ENCODE peak calls at places on chromosome 13, in six cellular contexts. S is H9, H is IMR-90, P is H1, G is mesenchymal stem cell, Q is trophoblast cell. V is an unnamed sample.

GRCh38 chr13:85608255-85608829 is 190.9 kb downstream of the SLITRK6 start:
- DNase-seq in S (peak), H (no peak), P (peak), G (no peak), Q (no peak), V (no peak)

GRCh38 chr13:76696370-76696769 is 189.8 kb downstream of the KCTD12 start:
- DNase-seq in S (no peak), H (peak), P (no peak), G (peak), Q (no peak), V (no peak)

GRCh38 chr13:93290503-93290902 is 63.9 kb downstream of the GPC6 start:
- DNase-seq in S (no peak), H (peak), P (no peak), G (peak), Q (no peak), V (no peak)

GRCh38 chr13:44620057-44620456 is 43.9 kb upstream of the TSC22D1 start:
- DNase-seq in S (no peak), H (peak), P (no peak), G (peak), Q (no peak), V (no peak)

GRCh38 chr13:30463820-30464495 is 1.8 kb downstream of the HMGB1 start:
- DNase-seq in S (no peak), H (peak), P (no peak), G (peak), Q (peak), V (no peak)

GRCh38 chr13:99743079-99743478 is 228.5 kb downstream of the ZIC5 start:
- DNase-seq in S (no peak), H (no peak), P (no peak), G (no peak), Q (no peak), V (no peak)

GRCh38 chr13:80195649-80196048 is 145.3 kb downstream of the SPRY2 start:
- DNase-seq in S (no peak), H (no peak), P (no peak), G (no peak), Q (no peak), V (no peak)

GRCh38 chr13:101817898-101818297 is 365.4 kb downstream of the ITGBL1 start:
- DNase-seq in S (no peak), H (no peak), P (no peak), G (no peak), Q (no peak), V (no peak)

GRCh38 chr13:29448124-29448685 is 147.3 kb downstream of the SLC7A1 start:
- DNase-seq in S (no peak), H (no peak), P (no peak), G (no peak), Q (no peak), V (no peak)

GRCh38 chr13:44311011-44311481 is 62.6 kb upstream of the SERP2 start:
- DNase-seq in S (no peak), H (peak), P (no peak), G (no peak), Q (no peak), V (no peak)

GRCh38 chr13:40762849-40763248 is 8.1 kb downstream of the MRPS31 start:
- DNase-seq in S (no peak), H (peak), P (no peak), G (no peak), Q (no peak), V (no peak)

GRCh38 chr13:77506874-77507273 is 28.6 kb upstream of the SCEL start:
- DNase-seq in S (no peak), H (no peak), P (no peak), G (peak), Q (no peak), V (no peak)

GRCh38 chr13:30605052-30605451 is 12.7 kb upstream of the USPL1 start:
- DNase-seq in S (no peak), H (no peak), P (no peak), G (no peak), Q (no peak), V (no peak)

GRCh38 chr13:41960700-41961697 is at the start of gene VWA8:
- DNase-seq in S (peak), H (peak), P (peak), G (peak), Q (peak), V (peak)

GRCh38 chr13:69291292-69291906 is 816.2 kb upstream of the ATXN8OS start:
- DNase-seq in S (no peak), H (no peak), P (no peak), G (no peak), Q (no peak), V (no peak)

DNA sequence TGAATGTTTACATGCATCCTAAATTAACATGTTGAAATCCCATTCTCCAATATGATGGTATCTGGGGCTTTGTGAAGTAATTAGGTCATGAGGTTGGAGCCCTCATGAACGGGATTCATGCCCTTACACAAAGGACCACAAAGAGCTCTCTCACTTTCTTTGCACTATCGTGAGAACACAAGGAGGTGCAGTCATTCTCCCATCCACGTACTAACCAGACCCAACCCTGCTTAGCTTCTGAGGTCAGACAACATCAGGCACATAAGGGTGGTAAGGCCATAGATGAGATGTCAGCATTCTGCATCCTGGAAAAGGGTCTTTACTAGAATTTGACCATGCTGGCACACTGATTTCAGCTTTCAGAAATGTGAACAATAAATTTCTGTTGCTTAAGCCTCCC is 1211.9 kb upstream of the MIR17HG start:
- DNase-seq in S (no peak), H (no peak), P (no peak), G (no peak), Q (no peak), V (no peak)
- H3K14ac ChIP-seq in S (no peak), H (no peak), P (peak), G (no peak), Q (no peak), V (no peak)

DNA sequence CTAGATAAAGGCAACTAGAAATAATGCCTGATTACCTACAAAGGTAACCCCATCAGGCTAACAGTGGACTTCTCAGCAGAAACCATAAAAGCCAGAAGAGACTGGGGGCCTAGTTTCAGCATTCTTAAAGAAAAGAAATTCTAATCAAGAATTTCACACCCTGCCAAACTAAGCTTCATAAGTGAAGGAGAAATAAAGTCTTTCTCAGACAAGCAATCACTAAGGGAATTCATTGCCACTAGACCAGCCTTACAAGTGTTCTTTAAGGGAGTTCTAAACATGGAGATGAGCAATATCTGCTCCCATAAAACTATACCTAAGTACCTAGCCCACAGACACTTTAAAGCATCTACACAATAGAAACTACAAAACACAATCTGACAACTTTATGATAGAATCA is 823.5 kb downstream of the PCDH17 start:
- DNase-seq in S (no peak), H (no peak), P (no peak), G (no peak), Q (no peak), V (no peak)
- H3K14ac ChIP-seq in S (no peak), H (no peak), P (no peak), G (no peak), Q (no peak), V (no peak)

GRCh38 chr13:109451726-109452125 is 334.7 kb downstream of the IRS2 start:
- DNase-seq in S (no peak), H (no peak), P (no peak), G (no peak), Q (no peak), V (no peak)
- H3K14ac ChIP-seq in S (no peak), H (no peak), P (no peak), G (no peak), Q (no peak), V (no peak)

DNA sequence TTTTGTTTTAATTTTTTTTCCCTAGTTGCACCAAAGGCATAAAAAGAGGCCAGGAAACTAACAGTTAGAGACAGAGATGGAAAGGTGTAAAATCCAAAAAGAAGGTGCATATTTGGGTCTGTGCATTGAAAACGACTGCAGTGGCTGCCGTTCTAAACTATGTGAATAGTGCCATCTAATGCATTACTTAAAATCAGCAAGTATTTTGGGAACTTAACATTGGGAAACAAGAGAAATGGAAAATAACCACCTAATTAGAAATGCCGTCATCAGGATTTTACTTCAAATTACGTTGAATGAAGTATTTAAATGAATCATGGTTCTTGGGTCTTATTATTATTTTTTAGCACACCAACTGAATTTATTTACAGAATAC is 189.5 kb upstream of the MIR17HG start:
- DNase-seq in S (no peak), H (no peak), P (no peak), G (no peak), Q (no peak), V (no peak)
- H3K14ac ChIP-seq in S (no peak), H (no peak), P (no peak), G (no peak), Q (no peak), V (no peak)

GRCh38 chr13:27631156-27631555 is 9.5 kb downstream of the POLR1D start:
- DNase-seq in S (no peak), H (no peak), P (no peak), G (no peak), Q (no peak), V (no peak)
- H3K14ac ChIP-seq in S (no peak), H (no peak), P (no peak), G (no peak), Q (no peak), V (no peak)

DNA sequence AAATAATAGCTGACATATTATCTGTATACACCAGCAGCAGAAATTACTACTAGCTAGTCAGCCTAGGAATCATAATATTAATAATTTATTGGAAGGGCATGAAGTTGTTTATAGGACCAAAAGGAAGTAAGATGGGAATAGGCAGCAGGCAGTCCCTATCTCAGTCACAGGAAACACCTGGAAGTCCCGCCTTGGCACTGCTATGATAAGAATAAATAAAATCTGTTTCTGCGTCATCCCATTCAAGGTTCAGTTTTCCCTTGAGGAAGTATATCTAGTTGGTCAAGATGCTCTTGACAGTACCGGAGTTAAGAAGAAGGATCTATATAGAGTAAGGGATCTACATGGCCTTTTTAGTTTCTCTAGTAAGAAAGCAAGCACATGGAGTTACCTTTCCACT is 830.8 kb downstream of the DIAPH3 start:
- DNase-seq in S (no peak), H (no peak), P (no peak), G (no peak), Q (no peak), V (no peak)
- H3K14ac ChIP-seq in S (no peak), H (no peak), P (no peak), G (no peak), Q (no peak), V (no peak)

DNA sequence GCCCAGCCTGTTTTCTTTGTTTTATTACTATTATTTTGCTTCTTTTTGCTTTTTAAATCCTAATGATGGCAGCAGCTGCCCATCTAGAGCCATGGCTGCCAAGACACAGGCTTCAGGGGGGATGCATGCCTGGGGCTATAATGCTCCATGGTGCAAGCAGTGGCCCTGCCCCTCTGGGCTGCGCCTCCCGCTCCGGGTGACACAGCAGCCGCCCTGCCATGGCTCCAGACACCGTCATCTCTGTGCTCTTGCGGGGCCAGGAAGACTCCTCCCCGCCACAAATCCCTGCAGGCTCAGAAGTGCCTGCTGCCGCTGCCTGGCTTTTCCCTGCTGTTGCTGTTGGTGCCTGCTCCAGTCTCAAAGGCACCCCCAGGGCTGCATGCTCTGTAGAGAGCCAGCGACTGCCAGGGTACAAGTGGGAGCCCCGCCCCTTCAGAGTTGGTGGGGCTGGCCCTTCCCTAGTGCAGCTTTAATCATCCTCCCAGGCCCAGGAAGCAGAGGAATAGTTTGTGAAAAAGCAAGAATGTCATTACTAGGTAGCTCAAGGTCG is 581.5 kb downstream of the FGF9 start:
- DNase-seq in S (no peak), H (no peak), P (no peak), G (no peak), Q (peak), V (no peak)
- H3K14ac ChIP-seq in S (no peak), H (no peak), P (no peak), G (no peak), Q (no peak), V (no peak)

GRCh38 chr13:74573654-74574053 is 439.4 kb upstream of the KLF12 start:
- DNase-seq in S (peak), H (no peak), P (no peak), G (no peak), Q (no peak), V (no peak)
- H3K14ac ChIP-seq in S (no peak), H (no peak), P (no peak), G (no peak), Q (no peak), V (no peak)

GRCh38 chr13:61954092-61954491 is 538.4 kb upstream of the PCDH20 start:
- DNase-seq in S (no peak), H (peak), P (no peak), G (peak), Q (no peak), V (peak)
- H3K14ac ChIP-seq in S (no peak), H (no peak), P (no peak), G (no peak), Q (no peak), V (no peak)

DNA sequence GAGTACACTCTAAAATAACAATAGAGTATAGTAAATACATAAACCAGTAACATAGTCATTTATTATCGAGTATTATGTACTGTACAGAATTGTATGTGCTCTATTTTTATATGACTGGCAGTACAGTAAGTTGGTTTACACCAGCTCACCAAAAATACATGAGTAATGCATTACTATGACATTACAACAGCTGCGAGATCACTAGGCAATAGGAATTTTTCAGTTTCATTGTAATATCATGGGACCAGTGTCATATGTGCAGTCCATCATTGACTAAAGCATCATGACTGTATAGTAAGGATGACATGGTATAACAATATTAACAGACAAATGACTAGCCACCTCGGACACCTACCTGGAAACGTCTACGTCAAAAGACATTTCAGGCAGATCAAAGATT is 33.6 kb downstream of the ATP7B start:
- DNase-seq in S (no peak), H (no peak), P (no peak), G (no peak), Q (no peak), V (no peak)
- H3K14ac ChIP-seq in S (no peak), H (no peak), P (no peak), G (no peak), Q (no peak), V (no peak)